ENCODE peak calls at places on chromosomes 16 and 17, in nine cellular contexts. One of them, this sample, is unnamed. For H3K4me1 and H3K36me3, the result is how much of the 10 kb centered on the place peaks cover.

GRCh38 chr17:58947411-58948208 is 159.1 kb downstream of the TRIM37 start:
- DNase-seq in CD8-positive, alpha-beta T cell: no peak
- DNase-seq in HCT116: no peak
- DNase-seq in PC-3: no peak
- DNase-seq in neuronal stem cell: no peak
- DNase-seq in DND-41: no peak
- DNase-seq in lung: no peak
- DNase-seq in fibroblast of lung: peak
- DNase-seq in heart right ventricle: no peak
- DNase-seq in this sample: no peak

GRCh38 chr16:54411555-54411954 is 125.0 kb upstream of the IRX3 start:
- DNase-seq in DND-41: no peak
- DNase-seq in fibroblast of lung: no peak
- DNase-seq in HCT116: no peak
- DNase-seq in PC-3: no peak
- DNase-seq in lung: no peak
- DNase-seq in CD8-positive, alpha-beta T cell: no peak
- DNase-seq in heart right ventricle: peak
- DNase-seq in neuronal stem cell: no peak
- DNase-seq in this sample: no peak

GRCh38 chr16:58661199-58661830 is 23.3 kb downstream of the SLC38A7 start:
- DNase-seq in heart right ventricle: no peak
- DNase-seq in fibroblast of lung: peak
- DNase-seq in HCT116: peak
- DNase-seq in DND-41: no peak
- DNase-seq in lung: peak
- DNase-seq in CD8-positive, alpha-beta T cell: no peak
- DNase-seq in PC-3: peak
- DNase-seq in neuronal stem cell: peak
- DNase-seq in this sample: peak

GRCh38 chr17:61408151-61409041 is 8.8 kb downstream of the TBX2 start:
- DNase-seq in lung: no peak
- DNase-seq in CD8-positive, alpha-beta T cell: no peak
- DNase-seq in HCT116: no peak
- DNase-seq in PC-3: no peak
- DNase-seq in heart right ventricle: no peak
- DNase-seq in neuronal stem cell: no peak
- DNase-seq in fibroblast of lung: no peak
- DNase-seq in DND-41: no peak
- DNase-seq in this sample: peak

GRCh38 chr17:12721581-12721980 is 55.9 kb downstream of the MYOCD start:
- DNase-seq in DND-41: no peak
- DNase-seq in fibroblast of lung: no peak
- DNase-seq in lung: no peak
- DNase-seq in HCT116: no peak
- DNase-seq in neuronal stem cell: no peak
- DNase-seq in PC-3: no peak
- DNase-seq in CD8-positive, alpha-beta T cell: no peak
- DNase-seq in heart right ventricle: no peak
- DNase-seq in this sample: no peak

GRCh38 chr17:70378005-70378404 is 208.7 kb downstream of the KCNJ2 start:
- DNase-seq in fibroblast of lung: no peak
- DNase-seq in CD8-positive, alpha-beta T cell: no peak
- DNase-seq in PC-3: no peak
- DNase-seq in heart right ventricle: no peak
- DNase-seq in DND-41: no peak
- DNase-seq in neuronal stem cell: no peak
- DNase-seq in lung: no peak
- DNase-seq in HCT116: no peak
- DNase-seq in this sample: no peak

GRCh38 chr16:47643610-47644009 is 182.5 kb downstream of the PHKB start:
- DNase-seq in CD8-positive, alpha-beta T cell: no peak
- DNase-seq in HCT116: no peak
- DNase-seq in DND-41: peak
- DNase-seq in fibroblast of lung: peak
- DNase-seq in neuronal stem cell: no peak
- DNase-seq in lung: no peak
- DNase-seq in PC-3: no peak
- DNase-seq in heart right ventricle: no peak
- DNase-seq in this sample: no peak

GRCh38 chr17:882827-883585 is 96.6 kb downstream of the NXN start:
- DNase-seq in CD8-positive, alpha-beta T cell: no peak
- DNase-seq in fibroblast of lung: peak
- DNase-seq in PC-3: no peak
- DNase-seq in lung: no peak
- DNase-seq in DND-41: no peak
- DNase-seq in HCT116: no peak
- DNase-seq in neuronal stem cell: peak
- DNase-seq in heart right ventricle: peak
- DNase-seq in this sample: no peak

GRCh38 chr17:75168998-75169397 is 13.8 kb downstream of the SUMO2 start:
- DNase-seq in fibroblast of lung: no peak
- DNase-seq in lung: no peak
- DNase-seq in CD8-positive, alpha-beta T cell: no peak
- DNase-seq in heart right ventricle: no peak
- DNase-seq in neuronal stem cell: no peak
- DNase-seq in HCT116: no peak
- DNase-seq in PC-3: no peak
- DNase-seq in DND-41: no peak
- DNase-seq in this sample: no peak

GRCh38 chr17:27529230-27529796 is 73.1 kb downstream of the KSR1 start:
- DNase-seq in fibroblast of lung: peak
- DNase-seq in neuronal stem cell: no peak
- DNase-seq in CD8-positive, alpha-beta T cell: no peak
- DNase-seq in heart right ventricle: no peak
- DNase-seq in DND-41: peak
- DNase-seq in lung: peak
- DNase-seq in HCT116: no peak
- DNase-seq in PC-3: no peak
- DNase-seq in this sample: no peak

GRCh38 chr17:34054495-34054894 is 200.6 kb upstream of the CCL2 start:
- DNase-seq in heart right ventricle: no peak
- DNase-seq in HCT116: no peak
- DNase-seq in fibroblast of lung: no peak
- DNase-seq in CD8-positive, alpha-beta T cell: no peak
- DNase-seq in lung: no peak
- DNase-seq in PC-3: no peak
- DNase-seq in DND-41: no peak
- DNase-seq in neuronal stem cell: no peak
- DNase-seq in this sample: no peak

GRCh38 chr16:65494080-65494479 is 372.2 kb upstream of the CDH11 start:
- DNase-seq in fibroblast of lung: no peak
- DNase-seq in DND-41: no peak
- DNase-seq in HCT116: no peak
- DNase-seq in CD8-positive, alpha-beta T cell: no peak
- DNase-seq in neuronal stem cell: no peak
- DNase-seq in PC-3: no peak
- DNase-seq in lung: no peak
- DNase-seq in heart right ventricle: no peak
- DNase-seq in this sample: no peak

GRCh38 chr16:53081686-53082407 is 27.1 kb downstream of the CHD9 start:
- DNase-seq in HCT116: no peak
- DNase-seq in DND-41: no peak
- DNase-seq in CD8-positive, alpha-beta T cell: no peak
- DNase-seq in neuronal stem cell: no peak
- DNase-seq in heart right ventricle: no peak
- DNase-seq in lung: no peak
- DNase-seq in PC-3: no peak
- DNase-seq in fibroblast of lung: no peak
- DNase-seq in this sample: no peak

GRCh38 chr16:53082509-53082908 is 27.7 kb downstream of the CHD9 start:
- DNase-seq in HCT116: no peak
- DNase-seq in CD8-positive, alpha-beta T cell: no peak
- DNase-seq in heart right ventricle: no peak
- DNase-seq in PC-3: no peak
- DNase-seq in neuronal stem cell: no peak
- DNase-seq in lung: no peak
- DNase-seq in DND-41: no peak
- DNase-seq in fibroblast of lung: no peak
- DNase-seq in this sample: no peak

GRCh38 chr16:53080345-53081031 is 25.7 kb downstream of the CHD9 start:
- DNase-seq in CD8-positive, alpha-beta T cell: no peak
- DNase-seq in HCT116: no peak
- DNase-seq in lung: no peak
- DNase-seq in neuronal stem cell: no peak
- DNase-seq in fibroblast of lung: peak
- DNase-seq in PC-3: peak
- DNase-seq in heart right ventricle: peak
- DNase-seq in DND-41: no peak
- DNase-seq in this sample: no peak

GRCh38 chr16:53083123-53083522 is 28.3 kb downstream of the CHD9 start:
- DNase-seq in HCT116: no peak
- DNase-seq in DND-41: no peak
- DNase-seq in PC-3: no peak
- DNase-seq in neuronal stem cell: no peak
- DNase-seq in lung: no peak
- DNase-seq in CD8-positive, alpha-beta T cell: no peak
- DNase-seq in heart right ventricle: no peak
- DNase-seq in fibroblast of lung: peak
- DNase-seq in this sample: no peak

GRCh38 chr16:53081032-53081424 is 26.2 kb downstream of the CHD9 start:
- DNase-seq in lung: no peak
- DNase-seq in CD8-positive, alpha-beta T cell: no peak
- DNase-seq in PC-3: no peak
- DNase-seq in HCT116: no peak
- DNase-seq in heart right ventricle: no peak
- DNase-seq in fibroblast of lung: no peak
- DNase-seq in DND-41: no peak
- DNase-seq in neuronal stem cell: no peak
- DNase-seq in this sample: no peak
- H3K4me1 ChIP-seq in lung: under half
- H3K4me1 ChIP-seq in CD8-positive, alpha-beta T cell: under half
- H3K4me1 ChIP-seq in PC-3: under half
- H3K4me1 ChIP-seq in HCT116: under half
- H3K4me1 ChIP-seq in heart right ventricle: half or more
- H3K4me1 ChIP-seq in fibroblast of lung: under half
- H3K4me1 ChIP-seq in DND-41: under half
- H3K4me1 ChIP-seq in neuronal stem cell: under half
- H3K4me1 ChIP-seq in this sample: under half

DNA sequence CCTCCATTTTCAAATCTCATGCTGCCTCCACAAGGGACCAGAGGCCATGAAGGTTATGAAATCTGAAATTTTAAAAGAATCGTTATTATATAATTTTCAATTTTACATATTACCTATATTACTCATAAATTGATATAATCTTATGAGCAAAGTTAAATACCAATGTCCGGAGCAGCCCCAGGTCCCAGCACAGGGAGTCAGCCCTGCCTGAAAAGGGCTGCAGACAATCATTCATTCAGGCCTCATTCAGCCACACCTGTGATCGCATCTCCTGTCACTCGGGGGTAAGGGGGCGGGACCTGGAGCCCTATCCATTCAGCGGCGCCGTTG is 172.5 kb downstream of the AHSP start:
- DNase-seq in fibroblast of lung: peak
- DNase-seq in CD8-positive, alpha-beta T cell: no peak
- DNase-seq in neuronal stem cell: no peak
- DNase-seq in lung: no peak
- DNase-seq in heart right ventricle: no peak
- DNase-seq in DND-41: no peak
- DNase-seq in PC-3: peak
- DNase-seq in HCT116: peak
- DNase-seq in this sample: no peak
- H3K36me3 ChIP-seq in fibroblast of lung: under half
- H3K36me3 ChIP-seq in CD8-positive, alpha-beta T cell: under half
- H3K36me3 ChIP-seq in neuronal stem cell: under half
- H3K36me3 ChIP-seq in lung: under half
- H3K36me3 ChIP-seq in heart right ventricle: under half
- H3K36me3 ChIP-seq in DND-41: under half
- H3K36me3 ChIP-seq in PC-3: under half
- H3K36me3 ChIP-seq in HCT116: under half
- H3K36me3 ChIP-seq in this sample: under half

GRCh38 chr17:40534431-40535189 is 30.7 kb downstream of the CCR7 start:
- DNase-seq in lung: no peak
- DNase-seq in heart right ventricle: no peak
- DNase-seq in DND-41: no peak
- DNase-seq in CD8-positive, alpha-beta T cell: no peak
- DNase-seq in neuronal stem cell: no peak
- DNase-seq in HCT116: no peak
- DNase-seq in fibroblast of lung: no peak
- DNase-seq in PC-3: no peak
- DNase-seq in this sample: no peak

GRCh38 chr17:40532520-40533253 is 31.3 kb upstream of the TNS4 start:
- DNase-seq in HCT116: no peak
- DNase-seq in CD8-positive, alpha-beta T cell: no peak
- DNase-seq in DND-41: no peak
- DNase-seq in lung: no peak
- DNase-seq in heart right ventricle: no peak
- DNase-seq in neuronal stem cell: no peak
- DNase-seq in fibroblast of lung: peak
- DNase-seq in PC-3: no peak
- DNase-seq in this sample: no peak

GRCh38 chr17:40535438-40535837 is 29.8 kb downstream of the CCR7 start:
- DNase-seq in DND-41: no peak
- DNase-seq in neuronal stem cell: no peak
- DNase-seq in HCT116: no peak
- DNase-seq in fibroblast of lung: no peak
- DNase-seq in CD8-positive, alpha-beta T cell: no peak
- DNase-seq in heart right ventricle: no peak
- DNase-seq in lung: no peak
- DNase-seq in PC-3: no peak
- DNase-seq in this sample: no peak

GRCh38 chr17:40535924-40536717 is 29.2 kb downstream of the CCR7 start:
- DNase-seq in DND-41: no peak
- DNase-seq in fibroblast of lung: peak
- DNase-seq in neuronal stem cell: no peak
- DNase-seq in heart right ventricle: peak
- DNase-seq in lung: peak
- DNase-seq in CD8-positive, alpha-beta T cell: no peak
- DNase-seq in HCT116: no peak
- DNase-seq in PC-3: no peak
- DNase-seq in this sample: no peak

GRCh38 chr17:40533896-40534295 is 31.4 kb downstream of the CCR7 start:
- DNase-seq in PC-3: peak
- DNase-seq in CD8-positive, alpha-beta T cell: no peak
- DNase-seq in HCT116: no peak
- DNase-seq in lung: no peak
- DNase-seq in neuronal stem cell: no peak
- DNase-seq in heart right ventricle: no peak
- DNase-seq in fibroblast of lung: no peak
- DNase-seq in DND-41: no peak
- DNase-seq in this sample: no peak
- H3K4me1 ChIP-seq in PC-3: under half
- H3K4me1 ChIP-seq in CD8-positive, alpha-beta T cell: half or more
- H3K4me1 ChIP-seq in HCT116: under half
- H3K4me1 ChIP-seq in lung: under half
- H3K4me1 ChIP-seq in neuronal stem cell: under half
- H3K4me1 ChIP-seq in heart right ventricle: under half
- H3K4me1 ChIP-seq in fibroblast of lung: under half
- H3K4me1 ChIP-seq in DND-41: half or more
- H3K4me1 ChIP-seq in this sample: under half

DNA sequence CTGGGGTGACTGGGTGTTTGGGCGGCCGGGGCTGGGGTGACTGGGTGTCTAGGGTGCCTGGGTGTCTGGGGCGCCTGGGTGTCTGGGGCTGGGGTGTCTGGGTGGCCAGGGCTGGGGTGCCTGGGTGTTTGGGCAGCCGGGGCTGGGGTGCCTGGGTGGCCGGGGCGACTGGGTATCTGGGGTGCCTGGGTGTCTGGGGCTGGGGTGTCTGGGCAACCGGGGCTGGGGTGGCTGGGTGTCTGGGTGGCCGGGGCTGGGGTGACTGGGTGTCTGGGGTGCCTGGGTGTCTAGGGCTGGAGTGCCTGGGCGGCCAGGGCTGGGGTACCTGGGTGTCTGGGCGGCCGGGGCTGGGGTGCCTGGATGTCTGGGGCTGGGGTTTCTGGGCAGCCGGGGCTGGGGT is 13.4 kb upstream of the APRT start:
- DNase-seq in CD8-positive, alpha-beta T cell: no peak
- DNase-seq in PC-3: no peak
- DNase-seq in neuronal stem cell: no peak
- DNase-seq in fibroblast of lung: no peak
- DNase-seq in HCT116: no peak
- DNase-seq in heart right ventricle: no peak
- DNase-seq in lung: no peak
- DNase-seq in DND-41: no peak
- DNase-seq in this sample: no peak
- H3K36me3 ChIP-seq in CD8-positive, alpha-beta T cell: under half
- H3K36me3 ChIP-seq in PC-3: under half
- H3K36me3 ChIP-seq in neuronal stem cell: under half
- H3K36me3 ChIP-seq in fibroblast of lung: under half
- H3K36me3 ChIP-seq in HCT116: under half
- H3K36me3 ChIP-seq in heart right ventricle: under half
- H3K36me3 ChIP-seq in lung: half or more
- H3K36me3 ChIP-seq in DND-41: under half
- H3K36me3 ChIP-seq in this sample: under half